ENCODE peak calls at places on chromosomes 3 and 15, in five cellular contexts. One of them, this sample, is unnamed. For H3K27me3, the result is how much of the 10 kb centered on the place peaks cover.

GRCh38 chr15:55349282-55349681 is 30.3 kb downstream of the PIGB start:
- DNase-seq in GM06990: no peak
- DNase-seq in colonic mucosa: no peak
- DNase-seq in pancreas: no peak
- DNase-seq in hepatocyte: no peak
- DNase-seq in this sample: no peak

GRCh38 chr15:39195988-39196486 is 384.8 kb upstream of the THBS1 start:
- DNase-seq in hepatocyte: no peak
- DNase-seq in colonic mucosa: no peak
- DNase-seq in GM06990: peak
- DNase-seq in pancreas: no peak
- DNase-seq in this sample: no peak

GRCh38 chr3:110016235-110016634 is 678.9 kb upstream of the DPPA4 start:
- DNase-seq in colonic mucosa: no peak
- DNase-seq in GM06990: no peak
- DNase-seq in hepatocyte: no peak
- DNase-seq in pancreas: no peak
- DNase-seq in this sample: peak

GRCh38 chr3:30751610-30752299 is 142.7 kb downstream of the GADL1 start:
- DNase-seq in GM06990: no peak
- DNase-seq in pancreas: no peak
- DNase-seq in colonic mucosa: peak
- DNase-seq in hepatocyte: peak
- DNase-seq in this sample: no peak

GRCh38 chr3:72683068-72683467 is 165.2 kb downstream of the SHQ1 start:
- DNase-seq in colonic mucosa: no peak
- DNase-seq in GM06990: peak
- DNase-seq in hepatocyte: no peak
- DNase-seq in pancreas: no peak
- DNase-seq in this sample: no peak

GRCh38 chr3:56424885-56425284 is 43.4 kb downstream of the ERC2 start:
- DNase-seq in GM06990: no peak
- DNase-seq in colonic mucosa: no peak
- DNase-seq in hepatocyte: no peak
- DNase-seq in pancreas: no peak
- DNase-seq in this sample: no peak

GRCh38 chr3:30448946-30449686 is 157.3 kb upstream of the TGFBR2 start:
- DNase-seq in pancreas: no peak
- DNase-seq in GM06990: no peak
- DNase-seq in hepatocyte: no peak
- DNase-seq in colonic mucosa: no peak
- DNase-seq in this sample: no peak

GRCh38 chr3:137764001-137764433 is at the start of gene SOX14:
- DNase-seq in colonic mucosa: peak
- DNase-seq in GM06990: no peak
- DNase-seq in pancreas: peak
- DNase-seq in hepatocyte: peak
- DNase-seq in this sample: peak

GRCh38 chr3:157502916-157503620 is at the start of gene VEPH1:
- DNase-seq in hepatocyte: peak
- DNase-seq in colonic mucosa: peak
- DNase-seq in pancreas: peak
- DNase-seq in GM06990: no peak
- DNase-seq in this sample: no peak

GRCh38 chr3:108124337-108125150 is 33.7 kb upstream of the CD47 start:
- DNase-seq in GM06990: peak
- DNase-seq in pancreas: no peak
- DNase-seq in hepatocyte: no peak
- DNase-seq in colonic mucosa: no peak
- DNase-seq in this sample: no peak

GRCh38 chr15:99953886-99954285 is 220.6 kb upstream of the LYSMD4 start:
- DNase-seq in pancreas: no peak
- DNase-seq in colonic mucosa: no peak
- DNase-seq in hepatocyte: no peak
- DNase-seq in GM06990: no peak
- DNase-seq in this sample: no peak

GRCh38 chr15:78660584-78660983 is 19.6 kb upstream of the CHRNB4 start:
- DNase-seq in pancreas: no peak
- DNase-seq in GM06990: no peak
- DNase-seq in colonic mucosa: no peak
- DNase-seq in hepatocyte: no peak
- DNase-seq in this sample: no peak

GRCh38 chr3:159532577-159532976 is 456.1 kb upstream of the IL12A start:
- DNase-seq in hepatocyte: no peak
- DNase-seq in pancreas: no peak
- DNase-seq in colonic mucosa: no peak
- DNase-seq in GM06990: no peak
- DNase-seq in this sample: no peak

GRCh38 chr3:163582967-163583366 is 1495.3 kb downstream of the SI start:
- DNase-seq in colonic mucosa: no peak
- DNase-seq in GM06990: no peak
- DNase-seq in pancreas: no peak
- DNase-seq in hepatocyte: no peak
- DNase-seq in this sample: no peak

GRCh38 chr15:70741677-70742293 is 21.6 kb downstream of the UACA start:
- DNase-seq in colonic mucosa: no peak
- DNase-seq in hepatocyte: no peak
- DNase-seq in GM06990: no peak
- DNase-seq in pancreas: no peak
- DNase-seq in this sample: no peak

GRCh38 chr3:179083977-179084376 is 12.4 kb upstream of the ZMAT3 start:
- DNase-seq in GM06990: no peak
- DNase-seq in hepatocyte: no peak
- DNase-seq in pancreas: no peak
- DNase-seq in colonic mucosa: no peak
- DNase-seq in this sample: no peak

GRCh38 chr3:59535791-59536221 is 486.0 kb upstream of the CFAP20DC start:
- DNase-seq in pancreas: no peak
- DNase-seq in hepatocyte: no peak
- DNase-seq in GM06990: no peak
- DNase-seq in colonic mucosa: no peak
- DNase-seq in this sample: no peak

GRCh38 chr15:28975766-28976179 is 90.0 kb downstream of the APBA2 start:
- DNase-seq in pancreas: peak
- DNase-seq in colonic mucosa: peak
- DNase-seq in GM06990: no peak
- DNase-seq in hepatocyte: peak
- DNase-seq in this sample: no peak

GRCh38 chr15:50907866-50908208 is 646 bp upstream of the AP4E1 start:
- DNase-seq in pancreas: no peak
- DNase-seq in hepatocyte: peak
- DNase-seq in GM06990: no peak
- DNase-seq in colonic mucosa: peak
- DNase-seq in this sample: peak

GRCh38 chr3:162743091-162743490 is 1246.5 kb downstream of the OTOL1 start:
- DNase-seq in GM06990: no peak
- DNase-seq in pancreas: no peak
- DNase-seq in hepatocyte: no peak
- DNase-seq in colonic mucosa: no peak
- DNase-seq in this sample: no peak

GRCh38 chr3:152879790-152880174 is 44.9 kb downstream of the P2RY1 start:
- DNase-seq in hepatocyte: no peak
- DNase-seq in colonic mucosa: no peak
- DNase-seq in pancreas: no peak
- DNase-seq in GM06990: no peak
- DNase-seq in this sample: no peak

GRCh38 chr15:101022306-101022705 is 103.1 kb downstream of the LRRK1 start:
- DNase-seq in hepatocyte: no peak
- DNase-seq in colonic mucosa: peak
- DNase-seq in GM06990: no peak
- DNase-seq in pancreas: no peak
- DNase-seq in this sample: peak

GRCh38 chr3:152382312-152383135 is 113.8 kb downstream of the MBNL1 start:
- DNase-seq in hepatocyte: no peak
- DNase-seq in pancreas: no peak
- DNase-seq in GM06990: no peak
- DNase-seq in colonic mucosa: no peak
- DNase-seq in this sample: no peak

GRCh38 chr3:169760479-169760878 is 4.4 kb downstream of the TERC start:
- DNase-seq in colonic mucosa: no peak
- DNase-seq in pancreas: no peak
- DNase-seq in hepatocyte: no peak
- DNase-seq in GM06990: no peak
- DNase-seq in this sample: no peak

GRCh38 chr3:117622130-117622841 is 912.7 kb downstream of the TUSC7 start:
- DNase-seq in GM06990: no peak
- DNase-seq in colonic mucosa: no peak
- DNase-seq in hepatocyte: no peak
- DNase-seq in pancreas: no peak
- DNase-seq in this sample: no peak

GRCh38 chr15:56242576-56243116 is 1.0 kb downstream of the RFX7 start:
- DNase-seq in hepatocyte: no peak
- DNase-seq in GM06990: no peak
- DNase-seq in colonic mucosa: no peak
- DNase-seq in pancreas: no peak
- DNase-seq in this sample: no peak

GRCh38 chr3:172210355-172210754 is 171.0 kb downstream of the FNDC3B start:
- DNase-seq in GM06990: no peak
- DNase-seq in pancreas: no peak
- DNase-seq in hepatocyte: no peak
- DNase-seq in colonic mucosa: no peak
- DNase-seq in this sample: no peak

GRCh38 chr3:177337548-177338331 is 140.5 kb upstream of the TBL1XR1 start:
- DNase-seq in colonic mucosa: no peak
- DNase-seq in pancreas: no peak
- DNase-seq in hepatocyte: no peak
- DNase-seq in GM06990: peak
- DNase-seq in this sample: no peak

GRCh38 chr3:63908081-63908736 is 4.0 kb downstream of the SCAANT1 start:
- DNase-seq in GM06990: no peak
- DNase-seq in colonic mucosa: no peak
- DNase-seq in hepatocyte: no peak
- DNase-seq in pancreas: no peak
- DNase-seq in this sample: no peak

GRCh38 chr3:64049136-64049535 is 25.8 kb upstream of the PSMD6 start:
- DNase-seq in GM06990: no peak
- DNase-seq in pancreas: no peak
- DNase-seq in hepatocyte: no peak
- DNase-seq in colonic mucosa: no peak
- DNase-seq in this sample: no peak

GRCh38 chr3:181464033-181464694 is 247.6 kb upstream of the SOX2 start:
- DNase-seq in colonic mucosa: no peak
- DNase-seq in pancreas: no peak
- DNase-seq in hepatocyte: no peak
- DNase-seq in GM06990: no peak
- DNase-seq in this sample: no peak

GRCh38 chr15:81183403-81183760 is 13.3 kb upstream of the IL16 start:
- DNase-seq in colonic mucosa: no peak
- DNase-seq in hepatocyte: no peak
- DNase-seq in GM06990: no peak
- DNase-seq in pancreas: no peak
- DNase-seq in this sample: no peak
- H3K4me3 ChIP-seq in colonic mucosa: no peak
- H3K4me3 ChIP-seq in hepatocyte: no peak
- H3K4me3 ChIP-seq in GM06990: no peak
- H3K4me3 ChIP-seq in pancreas: no peak
- H3K4me3 ChIP-seq in this sample: no peak

GRCh38 chr3:147364771-147365170 is 41.6 kb downstream of the ZIC4 start:
- DNase-seq in hepatocyte: no peak
- DNase-seq in pancreas: no peak
- DNase-seq in GM06990: no peak
- DNase-seq in colonic mucosa: no peak
- DNase-seq in this sample: no peak
- H3K27me3 ChIP-seq in hepatocyte: half or more
- H3K27me3 ChIP-seq in pancreas: under half
- H3K27me3 ChIP-seq in GM06990: under half
- H3K27me3 ChIP-seq in colonic mucosa: under half
- H3K27me3 ChIP-seq in this sample: under half

GRCh38 chr3:115141018-115141757 is 5.9 kb downstream of the ZBTB20 start:
- DNase-seq in GM06990: no peak
- DNase-seq in pancreas: no peak
- DNase-seq in colonic mucosa: no peak
- DNase-seq in hepatocyte: no peak
- DNase-seq in this sample: no peak
- H3K4me3 ChIP-seq in GM06990: no peak
- H3K4me3 ChIP-seq in pancreas: no peak
- H3K4me3 ChIP-seq in colonic mucosa: no peak
- H3K4me3 ChIP-seq in hepatocyte: no peak
- H3K4me3 ChIP-seq in this sample: no peak

DNA sequence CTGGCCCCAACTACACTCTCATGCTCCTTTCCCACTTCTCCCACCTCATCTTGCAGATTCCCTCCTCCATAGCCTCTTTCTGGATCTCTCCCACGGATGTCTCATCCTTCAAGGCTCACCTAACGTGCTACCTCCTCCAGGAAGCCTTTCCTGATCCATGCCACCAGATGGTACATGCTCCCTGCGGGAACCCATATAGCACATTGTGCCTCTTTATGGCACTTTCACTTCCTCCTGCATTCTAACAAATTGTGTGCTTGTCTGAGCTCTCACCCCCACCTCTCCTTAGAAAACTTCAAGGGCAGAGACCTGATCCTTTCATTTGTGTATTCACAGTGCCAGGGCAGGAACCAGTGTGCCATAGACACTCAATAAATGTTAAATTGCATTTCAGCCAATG is 63.0 kb downstream of the HES1 start:
- DNase-seq in hepatocyte: no peak
- DNase-seq in pancreas: no peak
- DNase-seq in colonic mucosa: no peak
- DNase-seq in GM06990: no peak
- DNase-seq in this sample: no peak
- H3K27me3 ChIP-seq in hepatocyte: under half
- H3K27me3 ChIP-seq in pancreas: under half
- H3K27me3 ChIP-seq in colonic mucosa: under half
- H3K27me3 ChIP-seq in GM06990: under half
- H3K27me3 ChIP-seq in this sample: under half

GRCh38 chr3:69199942-69200341 is 77.5 kb upstream of the LMOD3 start:
- DNase-seq in pancreas: no peak
- DNase-seq in hepatocyte: no peak
- DNase-seq in GM06990: no peak
- DNase-seq in colonic mucosa: no peak
- DNase-seq in this sample: no peak
- H3K4me3 ChIP-seq in pancreas: peak
- H3K4me3 ChIP-seq in hepatocyte: peak
- H3K4me3 ChIP-seq in GM06990: peak
- H3K4me3 ChIP-seq in colonic mucosa: peak
- H3K4me3 ChIP-seq in this sample: no peak

DNA sequence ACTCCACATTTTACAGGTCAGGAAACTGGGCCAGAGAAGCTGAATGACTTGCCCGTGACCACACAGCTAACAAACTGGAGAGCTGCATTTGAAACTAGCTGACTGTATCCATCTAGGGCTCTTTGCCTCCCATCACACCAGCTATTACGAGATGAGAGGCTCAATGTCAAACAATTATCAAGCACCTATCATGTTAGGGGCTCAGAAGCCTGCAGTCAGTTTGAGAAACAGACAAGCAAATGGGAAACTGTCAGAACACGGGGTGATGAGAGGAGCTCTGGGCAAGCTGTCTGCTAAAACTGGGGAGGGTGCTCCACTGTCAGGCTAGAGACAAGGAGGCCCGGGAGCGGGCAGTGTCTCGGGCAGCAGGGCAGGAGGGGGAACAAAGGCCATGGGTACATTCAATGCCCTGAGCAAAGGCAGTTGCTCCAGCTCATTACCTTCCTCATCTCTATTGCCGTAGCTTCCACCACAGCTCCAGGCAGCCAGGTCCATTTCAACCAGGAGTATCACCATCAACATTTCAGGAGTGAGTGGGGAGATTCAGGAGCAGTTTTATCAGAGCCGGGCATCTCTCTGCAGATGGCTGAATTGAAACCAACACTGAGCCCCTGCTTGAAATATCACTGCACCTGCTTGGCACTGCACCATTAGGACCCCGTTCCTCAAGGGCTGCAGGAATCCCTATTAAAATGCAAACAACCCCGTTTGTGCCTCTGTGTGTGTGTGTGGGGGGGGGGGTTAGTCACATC is 122.6 kb downstream of the RAB11A start:
- DNase-seq in pancreas: no peak
- DNase-seq in GM06990: no peak
- DNase-seq in colonic mucosa: no peak
- DNase-seq in hepatocyte: no peak
- DNase-seq in this sample: no peak
- H3K27me3 ChIP-seq in pancreas: under half
- H3K27me3 ChIP-seq in GM06990: under half
- H3K27me3 ChIP-seq in colonic mucosa: under half
- H3K27me3 ChIP-seq in hepatocyte: under half
- H3K27me3 ChIP-seq in this sample: under half